ENCODE peak calls at places on chromosomes 2 and 18, in six cellular contexts. W is GDM1; V is amygdala; F is SK-N-SH; E is activated T-helper 9 cell treated with anti-CD3 and anti-CD28 coated beads, Interleukin-2, amount 50 U/mL, for 16 hours; S is AG04450. Z is an unnamed sample.
A peak's percentile ranks its signal among the peaks of the same experiment; 100 is the strongest.

GRCh38 chr2:117917223-117917917 is 96.5 kb downstream of the CCDC93 start:
- DNase-seq in S (no peak), F (no peak), W (no peak), V (no peak), E (no peak), Z (no peak)

GRCh38 chr2:148936857-148937450 is 61.9 kb downstream of the KIF5C start:
- DNase-seq in F (no peak), W (no peak), V (no peak), S (no peak), E (no peak), Z (no peak)

GRCh38 chr2:76197842-76198448 is 487.2 kb upstream of the GCFC2 start:
- DNase-seq in E (no peak), W (no peak), S (peak; percentile 44), F (no peak), V (no peak), Z (no peak)

GRCh38 chr18:63206433-63207153 is 113.0 kb downstream of the BCL2 start:
- DNase-seq in F (no peak), W (no peak), E (no peak), V (no peak), S (no peak), Z (no peak)

GRCh38 chr2:109523536-109524361 is 90.0 kb downstream of the SEPTIN10 start:
- DNase-seq in S (no peak), W (no peak), F (no peak), V (no peak), E (no peak), Z (no peak)

GRCh38 chr2:201344663-201345366 is 12.3 kb downstream of the FLACC1 start:
- DNase-seq in S (no peak), W (no peak), V (no peak), F (no peak), E (no peak), Z (no peak)

GRCh38 chr2:104863585-104864279 is 9.8 kb downstream of the POU3F3 start:
- DNase-seq in E (no peak), V (no peak), F (no peak), S (no peak), W (no peak), Z (no peak)

GRCh38 chr18:75218524-75218923 is 7.9 kb downstream of the TSHZ1 start:
- DNase-seq in S (no peak), V (no peak), F (no peak), W (no peak), E (no peak), Z (no peak)

GRCh38 chr2:8679827-8680731 is 1.8 kb upstream of the ID2 start:
- DNase-seq in V (no peak), F (peak; percentile 52), S (no peak), W (no peak), E (no peak), Z (no peak)

GRCh38 chr2:206962966-206963365 is 23.6 kb downstream of the CPO start:
- DNase-seq in E (no peak), S (no peak), W (no peak), V (no peak), F (no peak), Z (no peak)

GRCh38 chr2:56741601-56742102 is 557.9 kb downstream of the CCDC85A start:
- DNase-seq in W (no peak), S (no peak), F (peak; percentile 0), E (no peak), V (no peak), Z (peak; percentile 4)

GRCh38 chr2:42846026-42846425 is 53.6 kb upstream of the HAAO start:
- DNase-seq in S (no peak), W (no peak), E (no peak), V (no peak), F (no peak), Z (no peak)

GRCh38 chr2:113973856-113974255 is 84.0 kb downstream of the ACTR3 start:
- DNase-seq in F (no peak), W (no peak), V (no peak), S (no peak), E (no peak), Z (no peak)

GRCh38 chr2:182133195-182133891 is 147.7 kb downstream of the PPP1R1C start:
- DNase-seq in V (no peak), E (no peak), S (no peak), W (no peak), F (no peak), Z (no peak)

GRCh38 chr2:196566969-196567666 is 72.4 kb upstream of the CCDC150 start:
- DNase-seq in W (no peak), S (no peak), F (no peak), V (no peak), E (no peak), Z (no peak)

GRCh38 chr2:69801745-69802144 is 27.7 kb upstream of the GMCL1 start:
- DNase-seq in F (no peak), S (no peak), W (no peak), E (no peak), V (no peak), Z (no peak)

GRCh38 chr18:12828116-12829051 is 55.7 kb downstream of the PTPN2 start:
- DNase-seq in V (no peak), F (no peak), S (no peak), W (no peak), E (no peak), Z (no peak)

GRCh38 chr2:237294509-237294908 is 119.5 kb downstream of the COL6A3 start:
- DNase-seq in E (no peak), F (no peak), W (no peak), S (no peak), V (no peak), Z (no peak)

GRCh38 chr2:174716785-174717184 is 47.5 kb downstream of the CHRNA1 start:
- DNase-seq in S (no peak), F (no peak), V (no peak), W (no peak), E (no peak), Z (no peak)

GRCh38 chr18:49778826-49779465 is 34.4 kb downstream of the ACAA2 start:
- DNase-seq in V (no peak), S (no peak), F (no peak), E (no peak), W (no peak), Z (no peak)

Z was measured in posterior cingulate gyrus.